ENCODE peak calls at places on chromosomes 12 and 14, in five cellular contexts. A is upper lobe of left lung, I is fibroblast of the aortic adventitia, P is ovary, V is fibroblast of lung. Q is an unnamed sample.

GRCh38 chr14:64005822-64006221 is 153.0 kb downstream of the SYNE2 start:
- DNase-seq in A (no peak), I (no peak), P (no peak), V (no peak), Q (no peak)

GRCh38 chr14:104109731-104110361 is 24.3 kb downstream of the ASPG start:
- DNase-seq in A (no peak), I (no peak), P (peak; percentile 9), V (no peak), Q (no peak)

GRCh38 chr14:58638231-58639205 is 756 bp downstream of the DACT1 start:
- DNase-seq in A (no peak), I (peak; percentile 44), P (peak; percentile 30), V (peak; percentile 23), Q (peak; percentile 42)

GRCh38 chr12:89346741-89347324 is 5.5 kb downstream of the DUSP6 start:
- DNase-seq in A (peak; percentile 49), I (peak; percentile 68), P (no peak), V (peak; percentile 71), Q (peak; percentile 92)

GRCh38 chr12:120820885-120821510 is 83.2 kb downstream of the SPPL3 start:
- DNase-seq in A (no peak), I (no peak), P (no peak), V (no peak), Q (no peak)

GRCh38 chr14:89017417-89017816 is 193.0 kb downstream of the TTC8 start:
- DNase-seq in A (no peak), I (no peak), P (no peak), V (no peak), Q (no peak)

GRCh38 chr14:36658091-36659009 is 3.3 kb upstream of the PAX9 start:
- DNase-seq in A (no peak), I (no peak), P (no peak), V (no peak), Q (no peak)

GRCh38 chr14:79201545-79202247 is 1009.6 kb downstream of the DIO2 start:
- DNase-seq in A (no peak), I (no peak), P (no peak), V (no peak), Q (no peak)

GRCh38 chr14:23941230-23941629 is 12.3 kb upstream of the DHRS4 start:
- DNase-seq in A (no peak), I (no peak), P (no peak), V (no peak), Q (no peak)

GRCh38 chr12:18141583-18141982 is 51.6 kb upstream of the RERGL start:
- DNase-seq in A (no peak), I (peak; percentile 73), P (no peak), V (peak; percentile 43), Q (peak; percentile 79)

GRCh38 chr14:22189873-22190272 is 399.2 kb downstream of the DAD1 start:
- DNase-seq in A (no peak), I (no peak), P (no peak), V (no peak), Q (no peak)

GRCh38 chr12:100128509-100128908 is 14.2 kb downstream of the BLTP3B start:
- DNase-seq in A (peak; percentile 59), I (peak; percentile 57), P (no peak), V (peak; percentile 59), Q (peak; percentile 73)

GRCh38 chr12:52211716-52212585 is 20.1 kb upstream of the KRT80 start:
- DNase-seq in A (no peak), I (no peak), P (no peak), V (no peak), Q (no peak)

GRCh38 chr12:67515679-67516363 is 132.7 kb upstream of the DYRK2 start:
- DNase-seq in A (no peak), I (no peak), P (no peak), V (peak; percentile 9), Q (no peak)

GRCh38 chr12:69046920-69047319 is 113.9 kb upstream of the CPM start:
- DNase-seq in A (no peak), I (no peak), P (no peak), V (no peak), Q (no peak)

GRCh38 chr14:58108717-58109116 is 43.3 kb downstream of the ARMH4 start:
- DNase-seq in A (no peak), I (no peak), P (no peak), V (no peak), Q (no peak)

GRCh38 chr12:130953783-130954543 is at the start of gene ADGRD1:
- DNase-seq in A (peak; percentile 81), I (peak; percentile 62), P (peak; percentile 80), V (peak; percentile 85), Q (peak; percentile 65)

GRCh38 chr12:100348657-100349454 is 8.0 kb upstream of the SLC17A8 start:
- DNase-seq in A (no peak), I (peak; percentile 57), P (no peak), V (peak; percentile 44), Q (peak; percentile 57)

GRCh38 chr12:105223884-105224283 is 12.1 kb downstream of the APPL2 start:
- DNase-seq in A (no peak), I (no peak), P (no peak), V (no peak), Q (no peak)

GRCh38 chr12:13992585-13992984 is 11.2 kb upstream of the GRIN2B start:
- DNase-seq in A (no peak), I (no peak), P (no peak), V (no peak), Q (no peak)

GRCh38 chr14:87630808-87631207 is 362.2 kb downstream of the GALC start:
- DNase-seq in A (no peak), I (no peak), P (no peak), V (no peak), Q (no peak)

GRCh38 chr12:105057174-105057573 is 27.1 kb downstream of the ALDH1L2 start:
- DNase-seq in A (no peak), I (no peak), P (no peak), V (no peak), Q (no peak)

GRCh38 chr14:74081491-74081890 is 2.8 kb downstream of the ALDH6A1 start:
- DNase-seq in A (no peak), I (no peak), P (no peak), V (no peak), Q (no peak)

GRCh38 chr14:93005838-93006237 is 82.9 kb downstream of the CHGA start:
- DNase-seq in A (no peak), I (no peak), P (no peak), V (no peak), Q (no peak)

GRCh38 chr12:90246673-90247072 is 538.0 kb upstream of the ATP2B1 start:
- DNase-seq in A (no peak), I (no peak), P (no peak), V (no peak), Q (no peak)

GRCh38 chr14:104805326-104805678 is 4.4 kb downstream of the ZBTB42 start:
- DNase-seq in A (peak; percentile 57), I (peak; percentile 72), P (peak; percentile 79), V (peak; percentile 84), Q (peak; percentile 87)

GRCh38 chr12:93802698-93803097 is 125.5 kb downstream of the CRADD start:
- DNase-seq in A (no peak), I (peak; percentile 59), P (no peak), V (peak; percentile 77), Q (peak; percentile 47)

GRCh38 chr12:3117628-3118027 is 40.4 kb downstream of the TSPAN9 start:
- DNase-seq in A (no peak), I (peak; percentile 59), P (no peak), V (peak; percentile 85), Q (peak; percentile 71)

GRCh38 chr14:39266871-39267591 is 33.3 kb downstream of the MIA2 start:
- DNase-seq in A (peak; percentile 86), I (peak; percentile 86), P (peak; percentile 77), V (peak; percentile 86), Q (peak; percentile 86)

GRCh38 chr12:39780527-39781446 is 161.2 kb upstream of the ABCD2 start:
- DNase-seq in A (peak; percentile 22), I (no peak), P (no peak), V (peak; percentile 3), Q (no peak)

GRCh38 chr14:96086574-96087077 is 47.5 kb downstream of the C14orf132 start:
- DNase-seq in A (no peak), I (no peak), P (no peak), V (peak; percentile 42), Q (peak; percentile 25)

GRCh38 chr12:73413051-73413450 is 1124.6 kb upstream of the ATXN7L3B start:
- DNase-seq in A (no peak), I (no peak), P (no peak), V (no peak), Q (no peak)

GRCh38 chr14:65850429-65851145 is 438.1 kb downstream of the FUT8 start:
- DNase-seq in A (no peak), I (no peak), P (no peak), V (no peak), Q (no peak)

GRCh38 chr14:92362781-92363235 is 39.8 kb downstream of the SLC24A4 start:
- DNase-seq in A (peak; percentile 34), I (peak; percentile 22), P (no peak), V (no peak), Q (peak; percentile 21)

GRCh38 chr12:10033783-10034381 is 3.4 kb downstream of the CLEC9A start:
- DNase-seq in A (no peak), I (peak; percentile 9), P (no peak), V (peak; percentile 54), Q (no peak)
- TF ChIP-seq CTCF in A (peak; percentile 48), I (no peak), P (peak; percentile 13), V (peak; percentile 41), Q (peak; percentile 37)

DNA sequence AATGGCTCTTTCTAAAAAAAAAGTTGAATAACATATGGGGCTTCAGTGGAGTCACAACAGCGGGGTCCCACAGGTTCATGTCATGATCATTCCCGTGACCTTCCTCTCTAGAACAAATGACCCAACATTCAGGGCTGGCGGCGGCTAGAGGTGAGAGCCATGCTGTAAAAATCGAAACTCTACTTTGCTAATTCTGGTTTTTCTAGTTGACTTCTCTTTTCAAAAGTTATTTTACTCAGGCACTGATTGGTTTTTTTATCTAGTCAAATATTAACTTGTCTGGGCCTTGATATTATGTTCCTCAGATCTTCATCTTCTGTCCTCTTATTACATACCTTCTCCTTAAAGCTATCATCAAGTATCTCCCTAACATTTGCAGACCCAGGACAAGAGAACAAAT is 402.9 kb upstream of the SOX5 start:
- DNase-seq in A (no peak), I (no peak), P (no peak), V (no peak), Q (no peak)
- H3K4me3 ChIP-seq in A (no peak overlapping the region), I (no peak overlapping the region), P (no peak overlapping the region), V (no peak overlapping the region), Q (no peak overlapping the region)

GRCh38 chr12:118520428-118520827 is 144.1 kb downstream of the SUDS3 start:
- DNase-seq in A (no peak), I (no peak), P (no peak), V (no peak), Q (no peak)

GRCh38 chr12:118525216-118525615 is 148.9 kb downstream of the SUDS3 start:
- DNase-seq in A (no peak), I (no peak), P (no peak), V (no peak), Q (no peak)

GRCh38 chr12:118526255-118527095 is 150.1 kb downstream of the SUDS3 start:
- DNase-seq in A (no peak), I (no peak), P (no peak), V (no peak), Q (no peak)

DNA sequence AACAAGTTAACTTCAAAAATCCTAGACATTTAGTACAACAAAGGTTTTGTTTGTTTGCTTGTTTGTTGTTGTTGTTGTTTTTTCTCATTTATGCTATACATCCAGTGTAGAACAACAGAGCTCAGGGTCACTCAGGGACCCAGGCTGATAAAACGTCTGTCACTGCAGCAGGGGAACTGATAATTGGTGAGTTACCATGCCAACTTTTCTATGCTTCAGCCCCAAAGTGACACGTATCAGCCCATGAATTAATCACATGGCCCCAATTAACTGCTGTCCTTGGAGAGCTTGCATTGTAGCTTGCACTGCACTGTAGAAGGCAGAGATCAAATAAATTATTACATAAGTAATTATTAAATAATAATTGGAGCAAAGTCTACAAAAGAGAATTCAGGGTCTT is 144.6 kb downstream of the SUDS3 start:
- DNase-seq in A (no peak), I (no peak), P (no peak), V (no peak), Q (no peak)
- TF ChIP-seq CTCF in A (no peak), I (no peak), P (no peak), V (no peak), Q (no peak)

GRCh38 chr12:1628671-1629337 is at the start of gene WNT5B:
- DNase-seq in A (no peak), I (no peak), P (no peak), V (no peak), Q (no peak)
- H3K4me3 ChIP-seq in A (peak within 1 kb of the TSS; percentile 60), I (peak within 1 kb of the TSS; percentile 50), P (peak within 1 kb of the TSS; percentile 37), V (peak within 1 kb of the TSS; percentile 11), Q (peak within 1 kb of the TSS; percentile 42)